ENCODE peak calls at places on chromosomes 2 and 18, in six cellular contexts. L is A549, J is stomach, C is K562, S is HepG2, D is transverse colon. P is an unnamed sample. For H3K4me1, the result is how much of the 10 kb centered on the place peaks cover.

GRCh38 chr2:121906170-121906569 is 150.7 kb downstream of the TSN start:
- DNase-seq in L (no peak), J (no peak), C (no peak), S (no peak), D (no peak), P (no peak)

GRCh38 chr2:7685342-7686015 is 768.3 kb downstream of the RNF144A start:
- DNase-seq in L (peak), J (no peak), C (no peak), S (no peak), D (no peak), P (no peak)

GRCh38 chr2:187382131-187382530 is 65.9 kb downstream of the CALCRL start:
- DNase-seq in L (no peak), J (no peak), C (no peak), S (no peak), D (no peak), P (no peak)

GRCh38 chr2:240798327-240798905 is 21.6 kb downstream of the KIF1A start:
- DNase-seq in L (no peak), J (no peak), C (no peak), S (no peak), D (no peak), P (peak)

GRCh38 chr2:136086253-136087016 is 31.5 kb downstream of the CXCR4 start:
- DNase-seq in L (no peak), J (no peak), C (no peak), S (no peak), D (no peak), P (no peak)

GRCh38 chr2:191109888-191110287 is 40.9 kb downstream of the STAT4 start:
- DNase-seq in L (no peak), J (no peak), C (no peak), S (no peak), D (no peak), P (no peak)

GRCh38 chr18:5895300-5895885 is at the start of gene TMEM200C:
- DNase-seq in L (no peak), J (no peak), C (no peak), S (no peak), D (no peak), P (no peak)

GRCh38 chr18:45793295-45793965 is 32.0 kb upstream of the SIGLEC15 start:
- DNase-seq in L (peak), J (no peak), C (no peak), S (no peak), D (no peak), P (no peak)

GRCh38 chr2:225693259-225693658 is 293.7 kb downstream of the NYAP2 start:
- DNase-seq in L (no peak), J (no peak), C (no peak), S (no peak), D (no peak), P (no peak)

GRCh38 chr2:12549641-12550040 is 167.1 kb upstream of the TRIB2 start:
- DNase-seq in L (no peak), J (no peak), C (no peak), S (no peak), D (no peak), P (no peak)

GRCh38 chr2:236571161-236571560 is 1.5 kb downstream of the ACKR3 start:
- DNase-seq in L (no peak), J (no peak), C (no peak), S (no peak), D (no peak), P (no peak)
- H3K4me1 ChIP-seq in L (under half), J (under half), C (under half), S (under half), D (under half), P (under half)

DNA sequence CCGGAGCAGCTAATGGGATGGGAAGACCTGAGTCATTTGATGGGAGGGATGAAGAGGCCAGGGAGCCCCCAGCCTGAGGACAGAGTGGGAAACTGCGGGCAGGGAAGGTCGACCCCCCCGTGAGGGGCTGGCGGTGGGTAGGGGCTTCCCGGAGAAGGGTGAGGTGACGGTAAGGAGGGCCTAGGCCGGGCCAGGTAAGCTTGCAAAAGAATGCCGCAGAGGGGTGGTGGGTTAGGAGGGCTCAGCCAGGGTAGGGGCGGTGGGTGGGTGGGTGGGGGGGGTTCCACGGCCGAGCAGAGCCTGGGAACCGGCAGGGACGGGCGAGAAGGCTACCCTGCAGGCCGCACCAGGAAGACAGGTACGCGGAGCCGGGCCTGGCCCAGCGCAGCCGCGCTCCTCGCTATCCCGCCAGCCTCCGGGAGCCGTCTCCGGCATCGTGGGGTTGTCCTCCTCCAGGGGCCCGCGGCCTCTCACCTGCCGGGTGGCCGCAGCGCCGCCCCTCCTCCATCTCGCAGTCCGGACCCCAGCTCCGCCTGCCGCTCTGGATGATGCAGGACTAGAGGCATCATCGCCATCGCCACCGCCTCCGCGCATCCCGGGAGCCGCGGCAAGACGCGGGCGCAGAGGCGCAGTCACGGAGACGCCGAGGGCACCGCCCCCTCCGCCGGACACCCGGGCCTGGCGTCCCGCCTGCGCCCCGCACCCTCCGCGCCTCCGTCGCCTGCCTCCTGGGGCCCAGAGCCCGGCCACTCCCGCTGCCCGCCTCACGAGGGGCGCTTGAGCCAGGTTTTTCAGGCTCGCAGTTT is at the start of gene GPR75:
- DNase-seq in L (no peak), J (peak), C (no peak), S (no peak), D (no peak), P (peak)
- TF ChIP-seq CTCF in L (no peak), J (no peak), C (no peak), S (no peak), D (no peak), P (no peak)

GRCh38 chr18:48784654-48785053 is 166.1 kb downstream of the SMAD7 start:
- DNase-seq in L (no peak), J (no peak), C (no peak), S (no peak), D (no peak), P (no peak)

GRCh38 chr18:48786621-48787522 is 163.9 kb downstream of the SMAD7 start:
- DNase-seq in L (no peak), J (no peak), C (no peak), S (no peak), D (no peak), P (no peak)

GRCh38 chr18:48783616-48784520 is 166.9 kb downstream of the SMAD7 start:
- DNase-seq in L (no peak), J (no peak), C (no peak), S (no peak), D (no peak), P (no peak)

GRCh38 chr18:48785686-48786470 is 164.9 kb downstream of the SMAD7 start:
- DNase-seq in L (no peak), J (no peak), C (no peak), S (no peak), D (no peak), P (peak)

DNA sequence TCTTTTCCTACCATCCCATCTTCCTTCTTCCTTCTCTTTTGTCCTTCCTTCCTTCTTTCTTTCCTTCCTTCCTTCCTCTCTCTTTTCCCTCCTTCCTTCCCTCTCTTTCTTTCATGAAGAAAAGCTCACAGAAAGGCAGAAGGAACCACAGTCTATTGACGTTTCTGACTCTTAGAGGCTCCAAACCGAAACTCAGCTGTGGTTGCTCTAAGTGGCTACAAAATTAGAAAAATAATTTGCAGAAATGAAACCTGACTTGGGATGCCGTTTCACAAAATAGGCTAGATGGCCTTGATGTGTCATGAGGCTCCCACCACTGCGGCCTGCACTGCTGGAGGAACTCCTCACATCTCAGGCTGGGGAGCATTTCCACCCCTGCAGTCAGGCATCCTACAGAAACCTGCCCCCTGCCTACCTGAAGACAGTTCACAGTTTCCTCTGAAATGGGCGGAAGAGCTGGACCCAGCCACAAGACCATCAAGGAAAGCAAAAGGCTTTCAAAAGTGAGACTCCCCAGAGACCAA is 165.6 kb downstream of the SMAD7 start:
- DNase-seq in L (no peak), J (no peak), C (no peak), S (no peak), D (peak), P (no peak)
- TF ChIP-seq EP300 in L (no peak), J (no peak), C (no peak), S (no peak), D (no peak), P (no peak)

GRCh38 chr2:203442463-203442862 is 92.6 kb downstream of the RAPH1 start:
- DNase-seq in L (no peak), J (no peak), C (peak), S (no peak), D (no peak), P (no peak)

GRCh38 chr2:203438528-203438927 is 96.6 kb downstream of the RAPH1 start:
- DNase-seq in L (no peak), J (no peak), C (no peak), S (no peak), D (no peak), P (no peak)

GRCh38 chr2:203437516-203437915 is 97.6 kb downstream of the RAPH1 start:
- DNase-seq in L (no peak), J (no peak), C (no peak), S (no peak), D (no peak), P (no peak)

GRCh38 chr2:203441463-203441862 is 93.6 kb downstream of the RAPH1 start:
- DNase-seq in L (no peak), J (no peak), C (no peak), S (no peak), D (no peak), P (no peak)

GRCh38 chr2:203440671-203441070 is 94.4 kb downstream of the RAPH1 start:
- DNase-seq in L (no peak), J (no peak), C (no peak), S (no peak), D (no peak), P (no peak)
- H3K4me1 ChIP-seq in L (under half), J (under half), C (under half), S (under half), D (under half), P (under half)

P was measured in ovary.